ENCODE peak calls at places on chromosomes 3 and 15, in four cellular contexts. N is coronary artery, U is K562, S is stomach. J is an unnamed sample.

GRCh38 chr3:100033814-100034490 is 80.3 kb downstream of the FILIP1L start:
- DNase-seq in N (no peak), U (no peak), S (no peak), J (no peak)

GRCh38 chr3:166510382-166510781 is 673.2 kb upstream of the BCHE start:
- DNase-seq in N (no peak), U (no peak), S (no peak), J (no peak)

GRCh38 chr15:74206801-74207281 is 4.3 kb upstream of the STRA6 start:
- DNase-seq in N (no peak), U (no peak), S (no peak), J (no peak)

GRCh38 chr3:54243960-54244359 is 121.6 kb downstream of the CACNA2D3 start:
- DNase-seq in N (no peak), U (no peak), S (no peak), J (peak)

GRCh38 chr15:36959746-36960145 is 140.6 kb downstream of the MEIS2 start:
- DNase-seq in N (no peak), U (no peak), S (no peak), J (no peak)

GRCh38 chr3:53939081-53939582 is 47.5 kb upstream of the SELENOK start:
- DNase-seq in N (no peak), U (no peak), S (no peak), J (peak)

GRCh38 chr3:31453430-31453829 is 79.3 kb upstream of the STT3B start:
- DNase-seq in N (no peak), U (no peak), S (no peak), J (no peak)

GRCh38 chr3:151308089-151308488 is 8.5 kb downstream of the GPR87 start:
- DNase-seq in N (no peak), U (no peak), S (no peak), J (no peak)

GRCh38 chr3:16468114-16469098 is 45.1 kb downstream of the RFTN1 start:
- DNase-seq in N (no peak), U (no peak), S (no peak), J (no peak)

GRCh38 chr3:74057169-74057568 is 432.4 kb upstream of the PDZRN3 start:
- DNase-seq in N (no peak), U (no peak), S (no peak), J (no peak)

GRCh38 chr3:73365756-73366397 is 258.9 kb downstream of the PDZRN3 start:
- DNase-seq in N (no peak), U (no peak), S (no peak), J (no peak)

GRCh38 chr3:85864896-85865295 is 906.1 kb downstream of the CADM2 start:
- DNase-seq in N (no peak), U (no peak), S (no peak), J (peak)

GRCh38 chr15:101724675-101725005 is 367 bp upstream of the TARS3 start:
- DNase-seq in N (no peak), U (no peak), S (no peak), J (no peak)

GRCh38 chr3:124829175-124829818 is 57.9 kb downstream of the ITGB5 start:
- DNase-seq in N (no peak), U (no peak), S (no peak), J (no peak)

GRCh38 chr3:152269423-152270144 is 855 bp downstream of the MBNL1 start:
- DNase-seq in N (peak), U (no peak), S (peak), J (no peak)

GRCh38 chr3:56787258-56787777 is 14.4 kb downstream of the ARHGEF3 start:
- DNase-seq in N (no peak), U (no peak), S (no peak), J (no peak)

GRCh38 chr15:40265355-40265754 is 17.5 kb downstream of the ANKRD63 start:
- DNase-seq in N (no peak), U (no peak), S (no peak), J (no peak)

GRCh38 chr3:50658416-50658815 is 16.3 kb upstream of the DOCK3 start:
- DNase-seq in N (peak), U (no peak), S (no peak), J (no peak)

GRCh38 chr3:107198522-107199271 is 178.5 kb upstream of the CCDC54 start:
- DNase-seq in N (peak), U (no peak), S (no peak), J (peak)

GRCh38 chr3:51974277-51974962 is 444 bp upstream of the ABHD14A start:
- DNase-seq in N (peak), U (peak), S (no peak), J (peak)

GRCh38 chr3:158742861-158743260 is 10.6 kb upstream of the RARRES1 start:
- DNase-seq in N (no peak), U (no peak), S (no peak), J (no peak)

GRCh38 chr15:78850926-78851600 is 21.6 kb upstream of the MORF4L1 start:
- DNase-seq in N (no peak), U (no peak), S (no peak), J (no peak)

GRCh38 chr3:161915283-161915682 is 418.7 kb downstream of the OTOL1 start:
- DNase-seq in N (no peak), U (no peak), S (no peak), J (peak)

GRCh38 chr15:70351941-70352774 is 254.4 kb upstream of the TLE3 start:
- DNase-seq in N (peak), U (no peak), S (no peak), J (no peak)

GRCh38 chr15:90104551-90104950 is 2.3 kb upstream of the IDH2 start:
- DNase-seq in N (no peak), U (no peak), S (peak), J (no peak)

GRCh38 chr3:133884547-133885240 is 11.0 kb downstream of the RAB6B start:
- DNase-seq in N (peak), U (no peak), S (no peak), J (no peak)

GRCh38 chr3:171442184-171442583 is 18.0 kb downstream of the TNIK start:
- DNase-seq in N (no peak), U (no peak), S (no peak), J (no peak)
- H3K4me3 ChIP-seq in N (no peak), U (no peak), S (no peak), J (no peak)

GRCh38 chr3:138081371-138082084 is 33.9 kb downstream of the DZIP1L start:
- DNase-seq in N (no peak), U (no peak), S (no peak), J (no peak)

GRCh38 chr3:138079901-138080300 is 35.5 kb downstream of the DZIP1L start:
- DNase-seq in N (no peak), U (no peak), S (no peak), J (no peak)

GRCh38 chr3:138084196-138084595 is 31.2 kb downstream of the DZIP1L start:
- DNase-seq in N (no peak), U (no peak), S (no peak), J (no peak)

GRCh38 chr3:138082992-138083386 is 32.4 kb downstream of the DZIP1L start:
- DNase-seq in N (no peak), U (no peak), S (no peak), J (no peak)

GRCh38 chr3:138082085-138082991 is 33.1 kb downstream of the DZIP1L start:
- DNase-seq in N (no peak), U (no peak), S (peak), J (no peak)
- H3K4me3 ChIP-seq in N (peak), U (no peak), S (no peak), J (no peak)

GRCh38 chr3:4507010-4507596 is 14.0 kb downstream of the ITPR1 start:
- DNase-seq in N (no peak), U (no peak), S (no peak), J (no peak)

GRCh38 chr3:4503050-4503449 is 9.9 kb downstream of the ITPR1 start:
- DNase-seq in N (no peak), U (no peak), S (no peak), J (no peak)

GRCh38 chr3:4506559-4507009 is 13.4 kb downstream of the ITPR1 start:
- DNase-seq in N (no peak), U (no peak), S (no peak), J (no peak)

GRCh38 chr3:4505688-4506558 is 12.8 kb downstream of the ITPR1 start:
- DNase-seq in N (no peak), U (no peak), S (no peak), J (no peak)

GRCh38 chr3:4504340-4505261 is 11.5 kb downstream of the ITPR1 start:
- DNase-seq in N (no peak), U (no peak), S (no peak), J (peak)
- H3K4me3 ChIP-seq in N (peak), U (no peak), S (peak), J (peak)

GRCh38 chr3:41683666-41684350 is 278.1 kb downstream of the ULK4 start:
- DNase-seq in N (no peak), U (no peak), S (no peak), J (no peak)
- H3K4me3 ChIP-seq in N (no peak), U (no peak), S (no peak), J (no peak)

GRCh38 chr3:136802481-136802996 is 16.4 kb upstream of the SLC35G2 start:
- DNase-seq in N (no peak), U (no peak), S (no peak), J (no peak)
- H3K4me3 ChIP-seq in N (peak), U (no peak), S (no peak), J (no peak)

DNA sequence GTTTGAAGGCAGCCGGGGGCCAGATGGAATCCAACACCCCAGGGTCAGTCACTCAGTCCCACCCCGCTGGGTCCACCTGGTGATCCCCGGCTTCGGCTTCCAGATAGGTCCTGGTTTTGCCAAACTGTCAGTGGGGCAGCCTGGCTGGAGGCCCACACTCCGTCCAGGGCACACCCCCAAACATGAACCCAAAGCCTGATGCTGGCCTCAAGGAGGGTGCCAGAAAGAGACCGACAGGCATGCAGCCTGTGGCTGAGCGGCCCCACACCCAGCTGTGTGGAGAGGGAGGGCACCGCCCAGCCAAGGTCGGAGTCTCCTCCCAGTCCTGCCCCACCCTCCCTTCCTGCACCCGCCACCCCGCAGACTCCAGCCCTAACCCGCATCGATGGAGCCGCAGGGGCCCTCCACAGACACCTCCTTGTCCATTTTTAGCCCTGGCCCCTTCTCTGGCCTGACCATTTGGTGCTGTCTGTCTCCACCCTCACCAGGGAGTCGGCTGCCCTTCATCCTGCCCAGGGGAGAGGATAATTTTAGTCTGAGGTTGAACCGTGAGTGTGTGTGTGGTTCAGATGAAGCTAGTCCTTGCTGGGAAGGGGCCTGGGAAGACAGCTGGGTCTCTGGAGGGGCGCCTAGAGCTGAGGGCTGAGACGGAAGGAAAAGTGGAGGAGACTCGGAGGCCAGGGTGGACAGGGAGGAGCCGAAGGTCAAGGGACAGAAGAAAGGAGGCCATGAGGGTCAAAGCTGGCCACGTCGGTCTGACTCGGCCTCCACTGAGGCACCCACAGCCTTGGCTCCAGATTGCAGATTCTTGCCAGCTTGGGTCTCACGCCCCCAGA is 23.1 kb downstream of the TNK2 start:
- DNase-seq in N (no peak), U (peak), S (no peak), J (no peak)
- H3K4me3 ChIP-seq in N (no peak), U (no peak), S (no peak), J (no peak)

GRCh38 chr3:182183716-182184430 is 472.1 kb downstream of the SOX2 start:
- DNase-seq in N (no peak), U (no peak), S (no peak), J (no peak)

GRCh38 chr3:182182531-182182968 is 470.8 kb downstream of the SOX2 start:
- DNase-seq in N (no peak), U (no peak), S (no peak), J (no peak)

GRCh38 chr3:182179631-182180030 is 467.9 kb downstream of the SOX2 start:
- DNase-seq in N (no peak), U (no peak), S (no peak), J (no peak)

GRCh38 chr3:182180646-182181385 is 469.1 kb downstream of the SOX2 start:
- DNase-seq in N (no peak), U (no peak), S (no peak), J (no peak)

GRCh38 chr3:182178488-182179200 is 466.9 kb downstream of the SOX2 start:
- DNase-seq in N (no peak), U (no peak), S (no peak), J (no peak)
- H3K4me3 ChIP-seq in N (no peak), U (no peak), S (no peak), J (no peak)

J was measured in BE2C.